ENCODE peak calls at places on chromosomes 6 and 20, in five cellular contexts. Z, F, A, M and O are unnamed samples.

GRCh38 chr6:30397697-30398096 is 52.7 kb downstream of the RPP21 start:
- DNase-seq in Z (no peak), A (no peak), F (no peak), M (no peak), O (no peak)

GRCh38 chr20:49595346-49595745 is 27.4 kb upstream of the PTGIS start:
- DNase-seq in A (no peak), Z (no peak), F (no peak), M (no peak), O (no peak)

GRCh38 chr20:51020657-51021056 is 2.2 kb downstream of the KCNG1 start:
- DNase-seq in Z (no peak), F (no peak), A (no peak), M (no peak), O (no peak)

GRCh38 chr6:90846824-90847223 is 260.0 kb upstream of the MAP3K7 start:
- DNase-seq in A (no peak), Z (no peak), M (no peak), F (peak; percentile 88), O (peak; percentile 80)

GRCh38 chr6:129709451-129709908 is 497 bp downstream of the ARHGAP18 start:
- DNase-seq in F (no peak), M (no peak), Z (peak; percentile 83), A (no peak), O (peak; percentile 50)

GRCh38 chr6:26420607-26421235 is 18.6 kb downstream of the BTN3A1 start:
- DNase-seq in A (peak; percentile 33), M (peak; percentile 59), Z (peak; percentile 51), F (peak; percentile 54), O (peak; percentile 43)

GRCh38 chr6:45655630-45656422 is 278.1 kb upstream of the SUPT3H start:
- DNase-seq in Z (peak; percentile 95), F (peak; percentile 98), M (no peak), A (no peak), O (peak; percentile 97)

GRCh38 chr6:129665555-129665954 is 44.4 kb downstream of the ARHGAP18 start:
- DNase-seq in F (no peak), M (no peak), A (no peak), Z (no peak), O (no peak)

GRCh38 chr6:24667378-24667803 is 514 bp downstream of the ACOT13 start:
- DNase-seq in F (no peak), A (no peak), M (no peak), Z (peak; percentile 26), O (no peak)

GRCh38 chr6:139392834-139393233 is 18.4 kb upstream of the CITED2 start:
- DNase-seq in Z (no peak), F (no peak), M (no peak), A (no peak), O (no peak)

GRCh38 chr6:68040312-68040778 is 594.7 kb upstream of the ADGRB3 start:
- DNase-seq in Z (peak; percentile 8), A (no peak), F (no peak), M (no peak), O (no peak)

GRCh38 chr6:47047479-47048411 is 5.6 kb upstream of the ADGRF1 start:
- DNase-seq in F (peak; percentile 86), Z (peak; percentile 85), A (peak; percentile 49), M (peak; percentile 77), O (peak; percentile 79)

GRCh38 chr6:90277301-90278011 is 19.2 kb downstream of the BACH2 start:
- DNase-seq in F (no peak), M (no peak), Z (no peak), A (no peak), O (no peak)

GRCh38 chr6:11586574-11586973 is 49.0 kb downstream of the TMEM170B start:
- DNase-seq in Z (peak; percentile 80), F (peak; percentile 72), M (no peak), A (no peak), O (no peak)

GRCh38 chr20:20815711-20816455 is 103.4 kb upstream of the RALGAPA2 start:
- DNase-seq in A (no peak), Z (no peak), M (no peak), F (no peak), O (no peak)

GRCh38 chr6:100892116-100892515 is 11.0 kb upstream of the ASCC3 start:
- DNase-seq in F (no peak), M (no peak), A (no peak), Z (no peak), O (no peak)

GRCh38 chr6:52994789-52995078 is 350 bp downstream of the GSTA4 start:
- DNase-seq in Z (peak; percentile 13), A (peak; percentile 52), M (no peak), F (no peak), O (no peak)

GRCh38 chr20:17685168-17685567 is 3.1 kb upstream of the RRBP1 start:
- DNase-seq in Z (no peak), A (no peak), M (no peak), F (peak; percentile 43), O (no peak)

GRCh38 chr6:7170117-7170732 is 62.5 kb downstream of the RREB1 start:
- DNase-seq in M (no peak), F (no peak), A (no peak), Z (no peak), O (no peak)

GRCh38 chr20:3794701-3795420 is 1.2 kb upstream of the CDC25B start:
- DNase-seq in A (no peak), F (no peak), Z (no peak), M (no peak), O (no peak)

GRCh38 chr6:165649152-165649551 is 13.9 kb downstream of the PDE10A start:
- DNase-seq in F (no peak), A (no peak), M (no peak), Z (peak; percentile 27), O (no peak)

GRCh38 chr20:37564388-37565133 is 36.9 kb upstream of the BLCAP start:
- DNase-seq in F (peak; percentile 17), Z (peak; percentile 18), M (peak; percentile 24), A (peak; percentile 26), O (peak; percentile 42)

GRCh38 chr6:155599571-155599970 is 143.9 kb upstream of the NOX3 start:
- DNase-seq in Z (no peak), A (no peak), F (no peak), M (no peak), O (no peak)

GRCh38 chr6:82553863-82554531 is 190.4 kb downstream of the TPBG start:
- DNase-seq in F (no peak), M (no peak), A (no peak), Z (no peak), O (no peak)

GRCh38 chr6:19150307-19150706 is 686.9 kb upstream of the ID4 start:
- DNase-seq in A (no peak), Z (no peak), M (no peak), F (no peak), O (no peak)

GRCh38 chr6:2028457-2029038 is 216.9 kb downstream of the GMDS start:
- DNase-seq in A (no peak), M (no peak), Z (no peak), F (no peak), O (no peak)

GRCh38 chr6:79031821-79032590 is 46.0 kb downstream of the PHIP start:
- DNase-seq in F (no peak), M (no peak), A (no peak), Z (peak; percentile 44), O (peak; percentile 26)

GRCh38 chr6:53703047-53703446 is 37.5 kb upstream of the KLHL31 start:
- DNase-seq in A (no peak), M (no peak), Z (no peak), F (no peak), O (no peak)

GRCh38 chr20:13401596-13401995 is 180.5 kb downstream of the ISM1 start:
- DNase-seq in A (no peak), F (no peak), M (no peak), Z (peak; percentile 22), O (no peak)

GRCh38 chr20:42531675-42531985 is 658.1 kb downstream of the PTPRT start:
- DNase-seq in M (peak; percentile 48), A (peak; percentile 17), F (no peak), Z (no peak), O (no peak)

DNA sequence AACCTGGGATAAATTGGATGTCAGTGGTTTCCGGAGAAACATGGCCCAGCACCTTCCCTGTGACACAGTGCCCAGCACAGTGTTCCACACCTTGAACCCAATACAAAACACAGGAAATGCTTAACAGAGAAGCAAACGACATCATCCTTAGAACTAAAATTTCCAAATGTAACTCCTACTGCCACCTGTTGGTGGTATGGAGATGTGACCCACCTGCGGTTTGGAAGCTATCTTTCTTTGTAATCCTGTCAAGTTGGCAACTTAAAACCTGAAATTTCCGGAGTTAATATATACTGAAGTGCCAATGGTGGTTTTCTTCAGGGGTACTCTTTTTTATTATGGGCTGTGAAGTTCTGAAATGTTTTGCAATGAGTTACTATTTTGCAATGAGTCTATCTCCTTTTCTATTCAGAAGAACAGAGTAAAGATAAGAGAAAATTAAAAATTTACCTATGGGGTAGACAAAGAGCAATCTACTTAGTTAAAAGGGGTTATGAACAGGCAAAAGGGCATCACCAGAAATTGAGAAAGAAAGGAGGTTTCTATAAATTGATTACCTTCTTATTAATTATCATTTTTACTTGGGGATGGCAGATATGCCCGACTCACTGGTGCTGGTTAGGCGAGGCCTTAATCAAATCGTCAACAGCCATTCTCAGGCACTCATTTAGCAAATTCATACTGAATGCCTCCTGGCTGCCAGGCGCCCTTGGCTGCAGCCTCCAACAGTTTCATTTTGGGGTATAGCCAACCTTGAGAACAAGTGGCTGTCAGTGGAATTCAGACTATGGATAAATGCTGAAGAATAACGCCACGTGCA is 658.6 kb downstream of the PTPRT start:
- DNase-seq in F (peak; percentile 4), A (peak; percentile 22), M (peak; percentile 63), Z (peak; percentile 3), O (no peak)
- TF ChIP-seq CTCF in F (peak; percentile 44), A (peak; percentile 69), M (peak; percentile 86), Z (peak; percentile 24), O (no peak)

DNA sequence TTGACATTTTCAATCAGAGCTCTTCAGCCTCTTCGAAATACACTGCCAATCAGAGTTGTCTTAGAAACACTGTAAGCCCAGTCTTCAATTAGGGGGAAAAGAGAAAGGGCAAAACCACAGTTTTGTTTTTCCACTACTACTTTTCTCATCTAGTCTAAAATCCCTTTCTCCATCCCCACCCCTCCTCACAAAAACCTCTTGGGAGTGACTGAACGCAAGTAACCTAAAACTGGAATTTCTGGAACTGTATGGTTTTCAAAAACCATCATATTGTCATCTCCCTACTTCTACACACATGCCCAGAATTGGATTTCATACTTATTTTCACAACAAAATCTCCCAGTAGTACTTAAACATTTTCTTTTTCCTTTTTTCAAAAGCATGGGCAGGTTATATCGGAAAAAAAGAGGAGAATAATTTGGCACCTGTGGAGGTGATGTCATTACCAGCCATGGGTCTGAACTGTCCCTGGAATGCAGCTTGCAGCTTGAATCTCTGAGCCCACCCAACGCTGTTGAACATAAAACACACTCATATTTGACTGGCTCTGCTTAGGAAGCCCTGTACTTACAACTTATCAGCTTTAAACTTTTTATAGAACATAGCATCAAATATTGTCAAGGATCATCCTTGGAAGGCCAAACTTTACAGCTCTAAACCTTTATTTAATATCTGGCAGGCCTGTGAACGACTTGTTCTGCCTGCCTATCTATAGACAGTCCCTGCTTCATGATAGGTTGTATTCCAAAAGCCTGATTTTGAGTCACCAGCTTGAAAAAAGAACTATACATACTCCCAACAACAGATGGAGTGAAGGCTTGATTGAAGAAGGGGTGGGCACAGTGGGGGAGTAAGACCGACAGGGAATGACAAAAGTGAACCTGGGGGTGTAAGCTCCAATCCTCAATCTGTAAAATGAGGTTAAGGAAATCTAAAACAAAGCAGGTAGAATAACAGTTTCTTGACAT is 59.3 kb downstream of the EPB41L2 start:
- DNase-seq in Z (no peak), F (no peak), A (no peak), M (no peak), O (no peak)
- TF ChIP-seq CTCF in Z (no peak), F (no peak), A (no peak), M (no peak), O (no peak)

GRCh38 chr6:158784505-158784904 is 34.7 kb downstream of the EZR start:
- DNase-seq in Z (peak; percentile 48), F (peak; percentile 90), M (no peak), A (peak; percentile 12), O (peak; percentile 17)
- TF ChIP-seq CTCF in Z (no peak), F (no peak), M (no peak), A (no peak), O (no peak)

GRCh38 chr6:103210686-103211085 is 1649.0 kb downstream of the HACE1 start:
- DNase-seq in F (no peak), A (no peak), M (no peak), Z (no peak), O (no peak)
- TF ChIP-seq CTCF in F (no peak), A (no peak), M (no peak), Z (no peak), O (no peak)